ENCODE peak calls at places on chromosomes 1 and 21, in five cellular contexts. S is GM20000; M is transverse colon; F is CD8-positive, alpha-beta memory T cell; Y is naive thymus-derived CD4-positive, alpha-beta T cell. G is an unnamed sample.
A peak's percentile ranks its signal among the peaks of the same experiment; 100 is the strongest.

GRCh38 chr1:215595231-215595630 is 28.1 kb downstream of the KCTD3 start:
- DNase-seq in S (no peak), M (no peak), F (no peak), Y (no peak), G (no peak)

GRCh38 chr1:94106716-94107115 is 14.2 kb downstream of the ABCA4 start:
- DNase-seq in S (no peak), M (no peak), F (no peak), Y (no peak), G (no peak)

GRCh38 chr1:171940373-171940772 is 99.1 kb downstream of the DNM3 start:
- DNase-seq in S (no peak), M (no peak), F (no peak), Y (no peak), G (peak; percentile 29)

GRCh38 chr21:18334066-18334465 is 69.5 kb downstream of the TMPRSS15 start:
- DNase-seq in S (no peak), M (no peak), F (no peak), Y (no peak), G (no peak)

GRCh38 chr1:230459463-230459862 is 33.3 kb upstream of the PGBD5 start:
- DNase-seq in S (no peak), M (peak; percentile 9), F (no peak), Y (no peak), G (peak; percentile 44)

GRCh38 chr1:224735159-224735558 is 119.0 kb downstream of the CNIH3 start:
- DNase-seq in S (no peak), M (no peak), F (no peak), Y (no peak), G (no peak)

GRCh38 chr1:203402609-203403337 is 51.9 kb upstream of the FMOD start:
- DNase-seq in S (no peak), M (no peak), F (no peak), Y (no peak), G (peak; percentile 93)

GRCh38 chr1:115832651-115833050 is 8.3 kb downstream of the NHLH2 start:
- DNase-seq in S (no peak), M (no peak), F (no peak), Y (no peak), G (no peak)

GRCh38 chr1:19514391-19514831 is 29.1 kb upstream of the CAPZB start:
- DNase-seq in S (no peak), M (peak; percentile 22), F (no peak), Y (no peak), G (peak; percentile 87)

GRCh38 chr1:229617351-229618100 is 8.4 kb downstream of the TAF5L start:
- DNase-seq in S (no peak), M (no peak), F (no peak), Y (no peak), G (no peak)

GRCh38 chr1:183069562-183070216 is 46.5 kb downstream of the LAMC1 start:
- DNase-seq in S (no peak), M (no peak), F (no peak), Y (no peak), G (no peak)

GRCh38 chr1:15717418-15718131 is 18.5 kb upstream of the SLC25A34 start:
- DNase-seq in S (no peak), M (no peak), F (no peak), Y (no peak), G (no peak)

GRCh38 chr1:228342627-228343210 is 63.9 kb downstream of the TRIM11 start:
- DNase-seq in S (no peak), M (peak; percentile 1), F (peak; percentile 0), Y (no peak), G (no peak)

GRCh38 chr1:203075249-203076030 is 10.4 kb downstream of the MYOG start:
- DNase-seq in S (no peak), M (no peak), F (no peak), Y (no peak), G (no peak)

GRCh38 chr21:35428489-35428888 is 379.4 kb upstream of the RUNX1 start:
- DNase-seq in S (no peak), M (no peak), F (no peak), Y (peak; percentile 23), G (no peak)

GRCh38 chr1:41315482-41315823 is 45.8 kb upstream of the FOXO6 start:
- DNase-seq in S (no peak), M (no peak), F (no peak), Y (no peak), G (no peak)

GRCh38 chr1:84919461-84919970 is 26.5 kb upstream of the LPAR3 start:
- DNase-seq in S (no peak), M (no peak), F (no peak), Y (no peak), G (no peak)

GRCh38 chr1:112643080-112643479 is 23.4 kb downstream of the CAPZA1 start:
- DNase-seq in S (no peak), M (no peak), F (no peak), Y (no peak), G (no peak)

GRCh38 chr1:1359316-1359667 is 937 bp upstream of the MXRA8 start:
- DNase-seq in S (no peak), M (no peak), F (no peak), Y (peak; percentile 25), G (peak; percentile 85)

GRCh38 chr1:39525366-39526165 is 34.1 kb downstream of the BMP8A start:
- DNase-seq in S (peak; percentile 69), M (peak; percentile 68), F (peak; percentile 43), Y (no peak), G (no peak)

GRCh38 chr1:198986442-198986841 is 347.6 kb downstream of the PTPRC start:
- DNase-seq in S (no peak), M (no peak), F (no peak), Y (no peak), G (no peak)

GRCh38 chr21:38219049-38219628 is 37.7 kb upstream of the KCNJ15 start:
- DNase-seq in S (peak; percentile 69), M (peak; percentile 74), F (peak; percentile 20), Y (peak; percentile 56), G (peak; percentile 82)

GRCh38 chr1:46198026-46198826 is at the start of gene POMGNT1:
- DNase-seq in S (peak; percentile 98), M (peak; percentile 78), F (peak; percentile 68), Y (peak; percentile 88), G (peak; percentile 57)